ENCODE peak calls at places on chromosomes 5 and 9, in eight cellular contexts. P, E, H, B, V, S, Y and N are unnamed samples.

GRCh38 chr5:83430130-83431010 is 41.2 kb upstream of the VCAN start:
- DNase-seq in P (peak; percentile 80), E (no peak), H (peak; percentile 44), B (peak; percentile 67), V (peak; percentile 74), S (peak; percentile 69), Y (no peak), N (peak; percentile 74)

GRCh38 chr5:10557747-10558295 is 6.0 kb upstream of the ANKRD33B start:
- DNase-seq in P (peak; percentile 79), E (peak; percentile 54), H (no peak), B (no peak), V (peak; percentile 33), S (no peak), Y (no peak), N (no peak)

GRCh38 chr5:151745071-151745705 is 13.2 kb downstream of the ATOX1 start:
- DNase-seq in P (peak; percentile 96), E (peak; percentile 93), H (no peak), B (peak; percentile 87), V (peak; percentile 89), S (peak; percentile 90), Y (no peak), N (no peak)

GRCh38 chr9:69036319-69036718 is 767 bp downstream of the FXN start:
- DNase-seq in P (no peak), E (no peak), H (peak; percentile 54), B (no peak), V (no peak), S (no peak), Y (no peak), N (no peak)

GRCh38 chr9:94802795-94803194 is 76.3 kb downstream of the AOPEP start:
- DNase-seq in P (peak; percentile 56), E (no peak), H (peak; percentile 53), B (no peak), V (no peak), S (peak; percentile 95), Y (no peak), N (no peak)

GRCh38 chr9:72872718-72873117 is 80.1 kb downstream of the ALDH1A1 start:
- DNase-seq in P (no peak), E (no peak), H (no peak), B (peak; percentile 24), V (no peak), S (no peak), Y (no peak), N (no peak)

GRCh38 chr5:168843277-168843997 is 264.3 kb upstream of the PANK3 start:
- DNase-seq in P (peak; percentile 51), E (no peak), H (no peak), B (no peak), V (no peak), S (no peak), Y (no peak), N (no peak)

GRCh38 chr5:149355688-149356087 is 2.2 kb upstream of the PCYOX1L start:
- DNase-seq in P (peak; percentile 58), E (no peak), H (no peak), B (no peak), V (no peak), S (no peak), Y (no peak), N (no peak)

GRCh38 chr9:84343111-84343521 is 2.6 kb upstream of the SLC28A3 start:
- DNase-seq in P (no peak), E (no peak), H (no peak), B (no peak), V (no peak), S (peak; percentile 28), Y (no peak), N (no peak)

GRCh38 chr9:72365525-72366256 is 683 bp upstream of the ZFAND5 start:
- DNase-seq in P (peak; percentile 93), E (peak; percentile 97), H (peak; percentile 73), B (peak; percentile 90), V (peak; percentile 97), S (peak; percentile 90), Y (peak; percentile 79), N (peak; percentile 70)

GRCh38 chr9:91736898-91737601 is 213.0 kb downstream of the ROR2 start:
- DNase-seq in P (no peak), E (peak; percentile 72), H (no peak), B (no peak), V (no peak), S (no peak), Y (no peak), N (no peak)

GRCh38 chr5:107619781-107620180 is 51.0 kb downstream of the EFNA5 start:
- DNase-seq in P (no peak), E (no peak), H (no peak), B (no peak), V (no peak), S (no peak), Y (no peak), N (peak; percentile 38)

GRCh38 chr9:125966959-125967711 is 220.0 kb downstream of the PBX3 start:
- DNase-seq in P (no peak), E (no peak), H (no peak), B (no peak), V (no peak), S (no peak), Y (no peak), N (peak; percentile 55)

GRCh38 chr9:27865031-27865438 is 291.8 kb upstream of the C9orf72 start:
- DNase-seq in P (peak; percentile 4), E (no peak), H (no peak), B (no peak), V (no peak), S (peak; percentile 47), Y (no peak), N (no peak)

GRCh38 chr9:93258818-93259489 is 75.0 kb downstream of the WNK2 start:
- DNase-seq in P (no peak), E (peak; percentile 83), H (no peak), B (no peak), V (peak; percentile 44), S (no peak), Y (no peak), N (no peak)

GRCh38 chr5:153659337-153659736 is 168.9 kb downstream of the GRIA1 start:
- DNase-seq in P (peak; percentile 92), E (no peak), H (no peak), B (no peak), V (no peak), S (peak; percentile 76), Y (peak; percentile 19), N (no peak)

GRCh38 chr5:172540099-172540870 is 86.0 kb upstream of the SH3PXD2B start:
- DNase-seq in P (no peak), E (peak; percentile 20), H (no peak), B (no peak), V (peak; percentile 37), S (no peak), Y (no peak), N (no peak)

GRCh38 chr5:114358329-114358728 is 3.5 kb upstream of the KCNN2 start:
- DNase-seq in P (peak; percentile 18), E (no peak), H (no peak), B (peak; percentile 33), V (no peak), S (no peak), Y (no peak), N (no peak)
- TF ChIP-seq CTCF in P (no peak), E (no peak), H (no peak), B (no peak), V (no peak), S (no peak), Y (no peak), N (no peak)

GRCh38 chr5:217860-218456 is at the start of the genes CCDC127 and SDHA:
- DNase-seq in P (peak; percentile 98), E (peak; percentile 99), H (peak; percentile 100), B (peak; percentile 97), V (peak; percentile 98), S (peak; percentile 90), Y (peak; percentile 81), N (peak; percentile 98)
- TF ChIP-seq CTCF in P (peak; percentile 40), E (no peak), H (peak; percentile 37), B (peak; percentile 29), V (peak; percentile 23), S (peak; percentile 50), Y (peak; percentile 48), N (peak; percentile 41)

DNA sequence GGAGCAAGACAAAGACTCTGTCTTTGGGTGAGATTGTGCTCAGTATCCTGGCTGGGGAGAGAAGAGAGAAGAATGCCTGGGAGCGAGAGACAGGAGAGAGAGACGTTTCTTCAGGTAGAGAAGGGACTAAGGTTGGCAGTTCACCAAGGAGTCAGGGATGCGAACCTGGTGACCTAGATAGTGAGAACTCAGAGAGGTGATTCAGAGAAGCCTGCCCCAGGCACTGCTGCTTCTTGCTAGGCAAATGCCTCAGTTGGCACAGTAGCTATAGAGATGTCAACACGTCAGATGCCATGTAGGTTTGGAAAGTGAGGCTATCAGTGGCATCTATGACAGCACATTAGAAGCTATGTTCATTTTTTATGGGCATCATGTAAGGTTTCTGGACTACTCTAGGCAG is 231.6 kb upstream of the VLDLR start:
- DNase-seq in P (no peak), E (no peak), H (no peak), B (no peak), V (no peak), S (no peak), Y (no peak), N (no peak)
- TF ChIP-seq CTCF in P (no peak), E (no peak), H (no peak), B (no peak), V (no peak), S (no peak), Y (no peak), N (no peak)

GRCh38 chr9:135801070-135801469 is 99.1 kb downstream of the KCNT1 start:
- DNase-seq in P (no peak), E (no peak), H (no peak), B (no peak), V (no peak), S (no peak), Y (no peak), N (no peak)

GRCh38 chr9:135803441-135803840 is 101.5 kb downstream of the KCNT1 start:
- DNase-seq in P (no peak), E (no peak), H (no peak), B (no peak), V (no peak), S (no peak), Y (no peak), N (no peak)

GRCh38 chr9:135802876-135803419 is 101.0 kb downstream of the KCNT1 start:
- DNase-seq in P (no peak), E (no peak), H (no peak), B (no peak), V (no peak), S (no peak), Y (no peak), N (no peak)

GRCh38 chr9:135805422-135806022 is 101.8 kb downstream of the CAMSAP1 start:
- DNase-seq in P (no peak), E (no peak), H (no peak), B (no peak), V (no peak), S (no peak), Y (no peak), N (no peak)

DNA sequence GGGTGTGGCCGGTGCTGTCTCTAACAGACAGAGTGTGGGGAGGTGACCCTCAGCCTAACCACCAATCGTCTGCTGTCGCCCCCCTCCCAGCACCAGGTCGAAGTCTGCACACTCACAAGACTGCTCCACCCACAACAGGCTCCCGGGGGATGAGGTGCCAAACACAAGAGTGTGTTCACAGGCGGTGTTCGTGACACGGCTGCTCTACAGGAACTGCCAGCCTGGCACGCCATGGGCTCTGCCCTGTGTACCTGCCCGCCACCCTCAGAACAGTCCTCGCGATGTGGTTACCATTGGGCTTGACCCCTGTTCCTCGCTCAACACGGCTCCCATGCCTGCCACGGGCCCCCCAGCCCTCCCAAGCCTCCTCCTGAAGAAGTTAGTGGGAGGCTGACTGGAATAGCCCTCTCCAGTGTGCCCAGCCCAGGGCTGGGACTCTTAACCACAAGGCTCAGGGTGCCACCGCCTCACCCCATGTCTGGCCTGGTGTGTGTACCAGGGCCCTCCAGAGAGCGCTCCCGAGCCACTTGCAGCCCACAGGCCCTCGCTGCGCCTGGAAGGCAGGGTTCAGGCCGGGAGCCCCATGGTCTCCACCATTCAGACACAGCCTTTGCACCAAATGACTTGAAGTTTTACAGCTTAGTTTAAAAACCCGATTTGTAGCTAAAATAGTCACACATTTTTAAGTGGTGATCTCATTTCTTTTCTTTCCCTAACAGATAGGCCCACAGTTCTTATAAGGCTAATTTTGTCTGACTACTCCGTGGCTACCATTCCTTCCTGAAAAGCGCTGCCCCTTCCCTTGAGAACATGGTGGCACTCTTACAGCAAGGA is 102.5 kb downstream of the CAMSAP1 start:
- DNase-seq in P (peak; percentile 27), E (no peak), H (no peak), B (no peak), V (no peak), S (peak; percentile 26), Y (no peak), N (no peak)
- TF ChIP-seq CTCF in P (no peak), E (no peak), H (no peak), B (no peak), V (no peak), S (peak; percentile 20), Y (no peak), N (peak; percentile 29)